ENCODE peak calls at places on chromosomes 5 and 9, in six cellular contexts. A is stomach, J is thyroid gland, L is heart left ventricle, Q is psoas muscle, T is natural killer cell. M is an unnamed sample.

GRCh38 chr5:177194278-177194677 is 60.7 kb downstream of the NSD1 start:
- DNase-seq in A (no peak), J (no peak), L (no peak), Q (no peak), T (no peak), M (no peak)

GRCh38 chr9:81411961-81412360 is 277.4 kb downstream of the TLE1 start:
- DNase-seq in A (no peak), J (no peak), L (no peak), Q (no peak), T (no peak), M (no peak)

GRCh38 chr9:100465270-100465669 is 7.7 kb upstream of the TMEFF1 start:
- DNase-seq in A (no peak), J (no peak), L (no peak), Q (no peak), T (no peak), M (no peak)

GRCh38 chr9:35909274-35909673 is at the start of gene SPAAR:
- DNase-seq in A (no peak), J (no peak), L (no peak), Q (no peak), T (no peak), M (no peak)

GRCh38 chr9:27505744-27506161 is 18.3 kb upstream of the IFNK start:
- DNase-seq in A (no peak), J (no peak), L (no peak), Q (no peak), T (no peak), M (peak; percentile 10)

GRCh38 chr9:7976167-7976755 is 176.7 kb upstream of the DMAC1 start:
- DNase-seq in A (no peak), J (no peak), L (no peak), Q (no peak), T (peak; percentile 44), M (no peak)

GRCh38 chr5:1507457-1507856 is 16.3 kb downstream of the LPCAT1 start:
- DNase-seq in A (no peak), J (no peak), L (peak; percentile 56), Q (peak; percentile 18), T (no peak), M (no peak)

GRCh38 chr9:79000218-79001002 is 571.4 kb upstream of the TLE4 start:
- DNase-seq in A (no peak), J (no peak), L (no peak), Q (no peak), T (no peak), M (no peak)

GRCh38 chr5:133564921-133565565 is 47.3 kb downstream of the FSTL4 start:
- DNase-seq in A (no peak), J (no peak), L (no peak), Q (no peak), T (no peak), M (no peak)

GRCh38 chr9:121204611-121205010 is 2.9 kb upstream of the RAB14 start:
- DNase-seq in A (no peak), J (no peak), L (no peak), Q (no peak), T (no peak), M (no peak)

GRCh38 chr9:105959491-105959890 is 265.1 kb downstream of the TMEM38B start:
- DNase-seq in A (no peak), J (no peak), L (no peak), Q (no peak), T (no peak), M (no peak)

GRCh38 chr9:105963700-105964099 is 269.4 kb downstream of the TMEM38B start:
- DNase-seq in A (no peak), J (no peak), L (no peak), Q (no peak), T (no peak), M (no peak)

GRCh38 chr9:105954517-105954916 is 260.2 kb downstream of the TMEM38B start:
- DNase-seq in A (no peak), J (no peak), L (no peak), Q (no peak), T (no peak), M (no peak)

GRCh38 chr9:105957830-105958229 is 263.5 kb downstream of the TMEM38B start:
- DNase-seq in A (no peak), J (no peak), L (no peak), Q (no peak), T (no peak), M (peak; percentile 3)

GRCh38 chr9:105958587-105958986 is 264.2 kb downstream of the TMEM38B start:
- DNase-seq in A (no peak), J (no peak), L (no peak), Q (no peak), T (no peak), M (no peak)
- TF ChIP-seq CTCF in A (no peak), J (no peak), L (no peak), Q (no peak), T (no peak), M (no peak)

GRCh38 chr5:170182461-170182860 is 50.3 kb upstream of the C5orf58 start:
- DNase-seq in A (no peak), J (no peak), L (no peak), Q (no peak), T (no peak), M (no peak)

GRCh38 chr5:170184737-170185136 is 48.0 kb upstream of the C5orf58 start:
- DNase-seq in A (no peak), J (no peak), L (no peak), Q (no peak), T (no peak), M (no peak)

GRCh38 chr5:170179626-170180025 is 53.2 kb upstream of the C5orf58 start:
- DNase-seq in A (no peak), J (no peak), L (no peak), Q (no peak), T (no peak), M (no peak)

GRCh38 chr5:170181902-170182301 is 50.9 kb upstream of the C5orf58 start:
- DNase-seq in A (no peak), J (no peak), L (no peak), Q (no peak), T (no peak), M (no peak)

DNA sequence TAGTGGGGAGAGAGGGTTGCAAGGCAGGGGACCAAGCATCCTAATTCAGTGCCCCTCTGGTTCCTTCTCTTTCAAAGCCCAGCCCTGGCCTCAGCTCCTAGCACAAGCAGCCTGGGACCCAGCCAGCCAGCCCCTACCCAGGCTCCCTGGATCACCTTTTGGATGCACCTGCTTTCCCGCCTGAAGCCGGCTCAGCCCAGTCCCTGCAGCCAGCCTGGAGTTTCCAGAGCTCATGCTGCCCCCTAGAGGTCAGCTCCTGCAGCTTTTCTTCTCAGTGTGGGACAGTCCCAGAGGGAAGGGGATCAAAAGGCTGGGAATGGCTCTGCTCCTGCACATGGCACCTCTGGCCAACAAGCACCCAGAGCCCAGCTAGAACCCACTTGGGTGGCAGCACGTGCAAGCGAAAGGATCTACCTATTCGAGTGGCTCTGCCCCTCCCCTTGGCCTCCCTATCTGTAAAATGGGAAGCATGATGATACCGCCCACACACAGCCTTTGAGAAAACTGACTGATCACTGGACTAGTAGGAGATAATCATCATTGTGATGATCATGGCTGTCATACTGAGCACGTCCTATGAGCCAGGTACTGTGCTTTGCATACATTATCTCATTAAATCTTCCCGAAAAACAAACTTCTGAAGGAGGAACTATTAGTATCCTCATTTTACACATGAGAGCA is 48.6 kb upstream of the C5orf58 start:
- DNase-seq in A (peak; percentile 55), J (peak; percentile 73), L (peak; percentile 67), Q (peak; percentile 19), T (peak; percentile 20), M (peak; percentile 90)
- TF ChIP-seq CTCF in A (peak; percentile 21), J (peak; percentile 62), L (peak; percentile 73), Q (peak; percentile 46), T (peak; percentile 70), M (peak; percentile 93)

DNA sequence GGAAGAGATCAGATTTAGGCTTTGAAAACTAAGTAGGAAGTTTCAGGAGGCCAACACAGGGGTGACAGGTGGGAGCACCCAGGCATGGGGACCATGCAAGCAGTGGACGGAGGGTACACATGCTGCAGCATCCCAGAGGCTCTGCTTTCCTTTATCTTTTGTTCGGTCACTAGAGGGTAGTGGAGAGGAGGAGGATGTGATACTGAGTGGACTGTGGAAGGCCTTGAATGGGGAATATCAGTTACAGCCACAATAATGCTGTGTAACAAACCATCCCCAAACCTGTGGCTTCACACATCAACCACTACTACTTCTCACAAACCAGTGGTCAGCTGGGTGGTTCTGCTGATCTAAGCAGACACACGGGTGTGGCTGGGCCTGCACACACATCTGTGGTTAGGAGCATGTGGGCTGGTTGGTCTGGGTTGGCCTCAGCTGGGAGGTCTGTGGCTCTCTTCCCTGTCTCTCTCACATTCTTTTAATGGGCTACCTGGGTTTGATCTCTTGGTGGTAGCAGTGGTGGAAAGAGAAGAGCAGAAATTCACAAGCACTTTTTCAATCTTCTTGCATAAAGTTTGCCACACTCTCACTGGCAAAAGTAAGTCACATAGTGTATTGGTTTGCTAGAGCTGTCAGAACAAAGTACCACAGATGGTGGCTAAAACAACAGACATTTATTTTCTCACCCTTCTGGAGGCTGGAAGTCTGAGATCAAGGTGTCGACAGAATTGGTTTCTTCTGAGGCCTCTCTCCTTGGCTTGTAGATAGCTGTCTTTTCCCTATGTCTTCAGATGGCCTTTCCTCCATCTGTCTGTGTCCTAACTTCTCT is 238.7 kb downstream of the AGTPBP1 start:
- DNase-seq in A (no peak), J (no peak), L (no peak), Q (no peak), T (no peak), M (no peak)
- TF ChIP-seq CTCF in A (no peak), J (no peak), L (no peak), Q (no peak), T (no peak), M (no peak)

DNA sequence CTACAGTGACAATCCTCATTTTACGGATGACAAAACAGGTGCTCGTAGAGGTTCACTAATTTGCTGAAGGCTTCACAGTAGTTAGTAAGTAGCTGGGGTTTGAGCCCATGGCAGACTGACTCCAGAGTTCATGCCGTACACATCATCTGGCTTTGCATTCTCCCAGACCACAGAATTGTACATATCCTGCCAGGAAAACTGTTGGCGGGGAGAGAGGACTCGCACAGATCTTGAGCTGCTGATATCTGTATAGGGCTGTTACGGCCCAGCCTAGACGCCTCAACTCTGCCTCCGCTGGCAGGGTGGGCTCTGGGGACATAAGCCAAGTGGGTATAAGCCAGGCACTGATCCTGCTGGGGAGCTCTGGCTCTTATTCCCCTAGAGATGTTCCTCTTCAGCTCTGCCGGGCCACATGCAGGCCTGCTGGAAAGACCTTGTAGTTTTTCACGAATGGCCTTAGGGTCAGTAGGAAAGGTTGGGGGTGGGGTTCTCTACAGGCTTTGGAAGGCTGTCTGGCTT is 16.3 kb downstream of the LARP1 start:
- DNase-seq in A (no peak), J (peak; percentile 24), L (no peak), Q (no peak), T (no peak), M (no peak)
- TF ChIP-seq CTCF in A (no peak), J (no peak), L (no peak), Q (no peak), T (no peak), M (no peak)

GRCh38 chr5:36688722-36689121 is 82.3 kb downstream of the SLC1A3 start:
- DNase-seq in A (no peak), J (no peak), L (no peak), Q (no peak), T (no peak), M (peak; percentile 14)
- TF ChIP-seq CTCF in A (no peak), J (no peak), L (no peak), Q (no peak), T (no peak), M (peak; percentile 41)

M was measured in Calu3.